ENCODE peak calls at places on chromosomes 4 and X, in four cellular contexts. D is AG09319, P is OCI-M1, S is SW480. R is an unnamed sample.

GRCh38 chr4:153131478-153132069 is 72.7 kb upstream of the TRIM2 start:
- DNase-seq in P (peak), D (no peak), S (no peak), R (no peak)

GRCh38 chr4:7771056-7771455 is 168.6 kb downstream of the AFAP1 start:
- DNase-seq in S (peak), P (no peak), D (no peak), R (no peak)

GRCh38 chrX:21655901-21656586 is 2.1 kb downstream of the KLHL34 start:
- DNase-seq in P (no peak), D (no peak), S (no peak), R (no peak)

GRCh38 chrX:150314186-150314585 is 48.9 kb upstream of the MAMLD1 start:
- DNase-seq in S (no peak), D (no peak), P (no peak), R (no peak)

GRCh38 chr4:164221631-164222030 is 532.3 kb upstream of the SMIM31 start:
- DNase-seq in P (no peak), D (no peak), S (no peak), R (peak)

GRCh38 chr4:68257719-68258118 is 12.2 kb upstream of the TMPRSS11B start:
- DNase-seq in D (no peak), S (no peak), P (no peak), R (no peak)

GRCh38 chrX:123807825-123808416 is 51.9 kb upstream of the XIAP start:
- DNase-seq in S (peak), D (no peak), P (no peak), R (no peak)

GRCh38 chr4:153573881-153574807 is 108.0 kb downstream of the TMEM131L start:
- DNase-seq in D (peak), S (peak), P (peak), R (peak)

GRCh38 chrX:12978205-12979010 is 3.5 kb downstream of the TMSB4X start:
- DNase-seq in P (peak), S (peak), D (peak), R (no peak)

GRCh38 chr4:73345399-73345975 is 58.6 kb upstream of the ALB start:
- DNase-seq in S (no peak), D (no peak), P (peak), R (no peak)

GRCh38 chr4:120561648-120562047 is 360.9 kb downstream of the PRDM5 start:
- DNase-seq in D (no peak), P (no peak), S (no peak), R (no peak)

GRCh38 chrX:106286053-106286650 is 118.0 kb downstream of the PWWP3B start:
- DNase-seq in D (no peak), S (peak), P (no peak), R (peak)

R was measured in HCT116.